ENCODE peak calls at places on chromosomes 11 and 22, in six cellular contexts. J is fibroblast of lung, A is endothelial cell of umbilical vein, D is HCT116, C is K562, F is neural progenitor cell. Z is an unnamed sample.

GRCh38 chr22:38953577-38954413 is 3.6 kb upstream of the APOBEC3A start:
- DNase-seq in J (no peak), A (no peak), D (no peak), C (peak), F (no peak), Z (peak)

GRCh38 chr11:64643258-64643881 is 52.4 kb downstream of the SLC22A12 start:
- DNase-seq in J (no peak), A (no peak), D (no peak), C (peak), F (peak), Z (peak)

GRCh38 chr11:898160-898517 is 12.5 kb downstream of the CHID1 start:
- DNase-seq in J (peak), A (peak), D (peak), C (no peak), F (peak), Z (peak)

GRCh38 chr22:42368379-42369249 is 63.6 kb downstream of the NFAM1 start:
- DNase-seq in J (no peak), A (no peak), D (no peak), C (peak), F (peak), Z (peak)

GRCh38 chr22:47355776-47356432 is 593.5 kb downstream of the TBC1D22A start:
- DNase-seq in J (no peak), A (no peak), D (no peak), C (no peak), F (no peak), Z (no peak)

GRCh38 chr11:123973816-123974215 is 3.8 kb downstream of the OR10S1 start:
- DNase-seq in J (peak), A (peak), D (peak), C (no peak), F (no peak), Z (peak)

GRCh38 chr22:34319346-34319745 is 399.1 kb upstream of the LARGE1 start:
- DNase-seq in J (no peak), A (no peak), D (no peak), C (no peak), F (no peak), Z (no peak)

GRCh38 chr22:26170795-26171194 is 1.5 kb downstream of the SEZ6L start:
- DNase-seq in J (no peak), A (no peak), D (no peak), C (peak), F (peak), Z (peak)

GRCh38 chr11:1073851-1074243 is 827 bp upstream of the MUC2 start:
- DNase-seq in J (no peak), A (no peak), D (no peak), C (no peak), F (no peak), Z (no peak)

GRCh38 chr22:29380032-29380781 is 8.2 kb downstream of the AP1B1 start:
- DNase-seq in J (no peak), A (peak), D (no peak), C (no peak), F (no peak), Z (peak)

GRCh38 chr22:33272180-33272579 is 214.0 kb upstream of the SYN3 start:
- DNase-seq in J (no peak), A (no peak), D (no peak), C (no peak), F (no peak), Z (no peak)

GRCh38 chr11:86205415-86206268 is 38.9 kb upstream of the EED start:
- DNase-seq in J (peak), A (no peak), D (no peak), C (no peak), F (no peak), Z (no peak)

GRCh38 chr11:132062541-132062940 is 692.1 kb downstream of the NTM start:
- DNase-seq in J (peak), A (no peak), D (no peak), C (no peak), F (no peak), Z (no peak)

GRCh38 chr11:69153661-69154060 is 2.1 kb upstream of the SMIM38 start:
- DNase-seq in J (no peak), A (no peak), D (no peak), C (no peak), F (no peak), Z (peak)

GRCh38 chr11:9091044-9091936 is at the start of gene SCUBE2:
- DNase-seq in J (no peak), A (no peak), D (no peak), C (peak), F (peak), Z (peak)
- H3K4me3 ChIP-seq in J (peak), A (no peak), D (no peak), C (no peak), F (peak), Z (peak)

DNA sequence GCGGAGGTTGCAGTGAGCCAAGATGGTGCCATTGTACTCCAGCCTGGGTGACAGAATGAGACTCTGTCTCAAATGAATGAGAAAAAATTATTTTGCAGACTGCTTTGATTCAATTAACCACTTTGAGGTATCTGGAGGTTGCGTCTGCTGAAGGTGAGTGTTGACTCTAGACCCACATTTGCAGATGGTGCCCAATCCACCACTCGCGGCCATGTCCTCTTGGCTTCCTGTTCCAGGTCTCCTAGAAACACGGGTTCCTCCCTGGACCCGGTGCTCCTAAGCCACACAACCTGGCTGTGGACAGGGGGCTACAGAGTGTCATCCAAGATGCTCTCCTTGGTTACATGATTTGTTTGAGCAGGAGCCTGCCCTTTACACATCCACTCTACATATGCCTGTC is 377.1 kb downstream of the CTTN start:
- DNase-seq in J (no peak), A (no peak), D (no peak), C (no peak), F (no peak), Z (no peak)
- TF ChIP-seq EZH2 in J (no peak), A (no peak), D (no peak), C (no peak), F (no peak), Z (no peak)

DNA sequence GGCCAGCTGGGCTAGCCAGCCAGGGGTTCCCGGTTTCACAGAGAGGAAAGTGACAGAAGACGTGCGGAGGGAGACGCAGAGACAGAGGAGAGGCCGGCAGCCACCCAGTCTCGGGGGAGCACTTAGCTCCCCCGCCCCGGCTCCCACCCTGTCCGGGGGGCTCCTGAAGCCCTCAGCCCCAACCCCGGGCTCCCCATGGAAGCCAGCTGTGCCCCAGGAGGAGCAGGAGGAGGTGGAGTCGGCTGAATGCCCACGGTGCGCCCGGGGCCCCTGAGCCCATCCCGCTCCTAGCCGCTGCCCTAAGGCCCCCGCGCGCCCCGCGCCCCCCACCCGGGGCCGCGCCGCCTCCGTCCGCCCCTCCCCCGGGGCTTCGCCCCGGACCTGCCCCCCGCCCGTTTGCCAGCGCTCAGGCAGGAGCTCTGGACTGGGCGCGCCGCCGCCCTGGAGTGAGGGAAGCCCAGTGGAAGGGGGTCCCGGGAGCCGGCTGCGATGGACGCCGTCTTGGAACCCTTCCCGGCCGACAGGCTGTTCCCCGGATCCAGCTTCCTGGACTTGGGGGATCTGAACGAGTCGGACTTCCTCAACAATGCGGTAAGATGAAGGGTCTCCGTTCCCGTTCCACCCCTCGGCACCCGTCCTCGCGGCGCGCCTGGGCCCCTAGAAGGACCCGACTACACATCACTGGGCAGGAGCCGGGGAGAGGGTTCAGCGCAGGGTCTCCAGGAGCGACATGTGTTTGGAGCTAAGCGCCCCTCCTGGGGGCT is at the start of gene CREB3L1:
- DNase-seq in J (peak), A (no peak), D (no peak), C (peak), F (peak), Z (peak)
- H3K4me3 ChIP-seq in J (peak), A (no peak), D (no peak), C (peak), F (peak), Z (peak)

GRCh38 chr11:119584193-119585037 is 144.6 kb downstream of the NECTIN1 start:
- DNase-seq in J (peak), A (peak), D (no peak), C (peak), F (peak), Z (peak)
- TF ChIP-seq EZH2 in J (no peak), A (no peak), D (no peak), C (no peak), F (peak), Z (no peak)

GRCh38 chr11:93525601-93526000 is 17.6 kb downstream of the SMCO4 start:
- DNase-seq in J (peak), A (no peak), D (no peak), C (no peak), F (no peak), Z (peak)
- H3K4me3 ChIP-seq in J (no peak), A (no peak), D (no peak), C (no peak), F (no peak), Z (no peak)

GRCh38 chr11:6616596-6617250 is 2.5 kb downstream of the TPP1 start:
- DNase-seq in J (no peak), A (no peak), D (no peak), C (no peak), F (no peak), Z (peak)
- TF ChIP-seq EZH2 in J (no peak), A (no peak), D (no peak), C (no peak), F (no peak), Z (no peak)

DNA sequence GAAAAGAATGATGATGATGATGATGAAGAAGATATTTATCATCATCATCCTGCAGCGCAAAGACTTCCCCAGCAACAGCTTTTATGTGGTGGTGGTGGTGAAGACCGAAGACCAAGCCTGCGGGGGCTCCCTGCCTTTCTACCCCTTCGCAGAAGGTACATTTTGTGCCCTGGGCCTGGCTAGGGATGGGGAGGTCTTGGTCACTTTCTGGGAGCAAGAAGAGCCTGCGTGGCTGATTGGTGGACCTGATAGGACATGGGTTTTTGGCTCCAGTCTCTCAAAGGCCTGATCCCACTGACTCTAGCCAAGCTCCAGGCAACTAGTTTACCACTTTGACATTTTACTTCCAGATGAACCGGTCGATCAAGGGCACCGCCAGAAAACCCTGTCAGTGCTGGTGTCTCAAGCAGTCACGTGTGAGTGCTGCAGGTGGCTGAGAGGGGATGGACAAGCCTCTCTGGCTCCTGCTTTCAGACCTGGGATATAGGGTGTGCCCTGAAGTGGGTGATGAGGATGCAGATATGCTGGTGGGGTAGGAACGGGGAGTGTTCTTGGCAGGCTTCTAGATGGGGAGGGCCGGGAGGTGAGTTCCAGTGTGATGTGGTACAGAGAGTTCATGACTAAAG is 5.3 kb downstream of the SIDT2 start:
- DNase-seq in J (no peak), A (no peak), D (no peak), C (no peak), F (no peak), Z (no peak)
- H3K4me3 ChIP-seq in J (no peak), A (no peak), D (no peak), C (no peak), F (no peak), Z (no peak)

GRCh38 chr11:117642396-117642795 is 154.6 kb downstream of the DSCAML1 start:
- DNase-seq in J (no peak), A (no peak), D (no peak), C (no peak), F (no peak), Z (no peak)

GRCh38 chr11:117646419-117646818 is 150.6 kb downstream of the DSCAML1 start:
- DNase-seq in J (no peak), A (no peak), D (no peak), C (no peak), F (no peak), Z (no peak)

GRCh38 chr11:117644403-117645155 is 152.4 kb downstream of the DSCAML1 start:
- DNase-seq in J (no peak), A (no peak), D (no peak), C (no peak), F (no peak), Z (no peak)

GRCh38 chr11:117641008-117641915 is 155.8 kb downstream of the DSCAML1 start:
- DNase-seq in J (no peak), A (no peak), D (no peak), C (no peak), F (no peak), Z (no peak)

DNA sequence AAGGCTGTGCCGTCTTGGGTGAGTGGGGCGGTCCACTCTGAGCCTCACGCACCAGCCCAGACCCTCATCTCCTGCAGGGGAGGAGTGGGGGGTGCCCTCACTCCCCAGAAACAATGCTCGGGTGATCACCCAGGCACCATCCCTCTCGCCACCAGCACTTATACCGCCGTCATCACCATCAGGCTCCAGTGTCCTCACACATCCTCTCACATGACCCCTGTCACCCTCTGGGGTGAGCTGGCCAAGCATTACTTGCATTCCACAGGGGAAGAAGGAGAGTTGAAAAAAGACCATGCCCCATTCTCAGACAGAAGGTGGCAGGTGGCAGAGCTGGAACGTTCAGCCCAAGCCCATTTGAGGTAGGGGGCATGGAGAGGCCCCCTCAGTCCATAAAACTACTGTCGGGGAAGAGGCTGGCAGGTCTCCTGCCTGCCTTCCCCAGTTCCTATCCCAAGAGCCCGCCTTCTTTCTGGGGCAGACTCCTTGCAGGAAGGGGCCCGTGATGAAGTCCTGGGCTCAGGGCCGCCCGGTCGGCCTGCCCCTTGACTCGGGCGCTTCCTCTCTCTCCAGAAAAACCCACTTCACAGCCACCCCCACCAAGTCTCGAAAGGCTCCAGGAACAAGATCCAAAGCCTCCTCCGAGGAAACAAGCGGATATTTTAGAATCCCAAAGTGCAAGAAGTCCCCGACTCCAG is 153.3 kb downstream of the DSCAML1 start:
- DNase-seq in J (no peak), A (no peak), D (no peak), C (no peak), F (peak), Z (no peak)
- TF ChIP-seq EZH2 in J (no peak), A (no peak), D (no peak), C (no peak), F (no peak), Z (no peak)

DNA sequence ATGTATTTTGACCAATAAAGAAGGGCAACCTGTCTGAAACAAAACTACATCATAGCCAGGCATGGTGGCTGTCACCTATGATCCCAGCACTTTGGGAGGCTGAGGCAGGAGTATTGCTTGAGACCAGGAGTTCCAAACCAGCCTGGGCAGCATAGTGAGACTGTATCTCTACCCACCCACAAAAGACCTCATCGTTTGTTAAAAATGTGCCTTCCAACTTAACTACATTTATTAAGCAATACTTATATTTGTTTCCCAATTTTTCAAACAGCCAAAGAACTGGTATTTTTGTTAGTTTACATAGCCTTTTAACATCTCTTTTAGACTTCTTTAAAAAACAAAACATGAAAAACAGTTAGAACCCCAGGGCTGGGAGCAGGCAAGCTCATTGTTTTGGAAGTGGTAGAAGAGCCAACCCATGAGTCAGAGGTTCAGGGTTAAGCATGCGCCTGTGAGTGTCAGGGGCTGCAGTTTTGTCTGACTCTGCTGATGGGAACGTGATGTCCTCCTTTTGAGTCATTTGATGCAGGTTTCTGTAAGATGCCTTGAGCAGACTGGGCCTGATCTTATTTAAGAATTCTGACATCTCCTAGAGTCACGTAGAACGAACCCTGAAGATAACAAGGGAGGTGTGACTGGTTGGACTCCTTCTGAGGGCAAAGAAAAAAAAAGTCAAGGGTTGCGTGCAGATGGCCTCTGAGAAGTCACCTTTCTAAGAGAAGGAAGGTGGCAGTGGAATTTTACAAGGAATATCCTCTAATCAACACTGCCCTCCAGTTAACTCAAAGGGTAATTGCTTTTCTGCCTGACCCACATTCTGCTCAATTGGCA is 53.8 kb upstream of the CRTAM start:
- DNase-seq in J (peak), A (peak), D (no peak), C (no peak), F (no peak), Z (peak)
- H3K4me3 ChIP-seq in J (no peak), A (no peak), D (no peak), C (no peak), F (no peak), Z (no peak)

DNA sequence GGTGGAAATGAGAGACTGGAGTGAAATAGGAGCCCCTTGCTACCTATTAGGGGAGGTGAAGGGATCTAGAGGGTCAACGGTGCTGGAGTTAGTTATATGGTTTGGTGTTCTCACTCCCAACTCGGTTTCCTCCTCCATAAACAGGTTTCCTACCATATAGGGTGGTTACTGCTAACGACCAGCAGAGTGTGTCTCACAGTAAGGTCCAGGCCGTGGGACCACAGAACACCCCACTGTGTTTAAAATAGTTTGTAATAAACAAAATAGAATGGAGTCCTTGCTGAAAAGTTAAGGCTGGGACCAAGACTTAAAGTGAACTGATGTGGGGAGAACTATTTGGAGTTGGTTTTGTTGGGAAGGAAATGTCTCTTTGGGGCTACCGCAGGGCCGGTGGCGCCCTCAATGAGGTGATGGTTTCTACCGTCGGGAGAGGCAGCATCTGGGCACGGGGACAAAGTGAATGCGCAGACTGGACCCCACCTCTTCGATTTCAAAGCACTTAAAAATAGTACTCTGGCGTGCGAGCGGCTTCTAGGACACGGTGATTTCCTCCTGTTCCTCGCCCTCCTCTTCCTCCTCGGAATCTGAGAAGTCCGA is 4.5 kb downstream of the DBX1 start:
- DNase-seq in J (no peak), A (no peak), D (no peak), C (no peak), F (peak), Z (no peak)
- TF ChIP-seq EZH2 in J (no peak), A (peak), D (no peak), C (peak), F (no peak), Z (peak)